ENCODE peak calls at places on chromosomes 1 and 21, in eight cellular contexts. D is amniotic stem cell; N is mesothelial cell of epicardium; F is dorsolateral prefrontal cortex; V is CD4-positive, alpha-beta T cell; E is iris pigment epithelial cell; U is body of pancreas; G is OCI-M1. W is an unnamed sample.

GRCh38 chr1:244653439-244654283 is 735 bp downstream of the DESI2 start:
- DNase-seq in G (peak), U (peak), N (peak), E (peak), V (no peak), D (no peak), F (no peak), W (no peak)

GRCh38 chr1:167791281-167792209 is 69.8 kb downstream of the MPZL1 start:
- DNase-seq in F (no peak), N (no peak), G (no peak), D (no peak), U (peak), V (no peak), E (peak), W (no peak)

GRCh38 chr21:37769656-37770055 is 146.6 kb downstream of the KCNJ6 start:
- DNase-seq in U (no peak), V (no peak), D (no peak), N (no peak), E (no peak), G (no peak), F (no peak), W (no peak)

GRCh38 chr1:115642168-115643072 is 650 bp downstream of the VANGL1 start:
- DNase-seq in E (peak), F (no peak), U (peak), V (no peak), N (peak), G (peak), D (no peak), W (no peak)

GRCh38 chr1:38376577-38376976 is 330.0 kb upstream of the POU3F1 start:
- DNase-seq in U (no peak), E (no peak), V (no peak), N (no peak), F (no peak), G (no peak), D (no peak), W (no peak)

GRCh38 chr1:9319789-9320519 is 27.3 kb downstream of the SPSB1 start:
- DNase-seq in G (no peak), D (no peak), E (no peak), U (no peak), F (no peak), N (no peak), V (no peak), W (no peak)

GRCh38 chr1:186409091-186409490 is 33.5 kb downstream of the ODR4 start:
- DNase-seq in V (no peak), G (no peak), D (no peak), N (no peak), F (no peak), E (no peak), U (no peak), W (no peak)

GRCh38 chr1:66617362-66617761 is 83.4 kb downstream of the SGIP1 start:
- DNase-seq in N (no peak), E (no peak), V (no peak), U (no peak), F (no peak), G (no peak), D (no peak), W (no peak)

GRCh38 chr1:205183676-205184335 is 27.7 kb downstream of the DSTYK start:
- DNase-seq in V (no peak), F (no peak), E (peak), U (no peak), G (peak), N (no peak), D (no peak), W (no peak)

GRCh38 chr1:154446292-154446691 is 41.1 kb downstream of the IL6R start:
- DNase-seq in E (peak), G (no peak), U (no peak), D (peak), V (no peak), F (no peak), N (no peak), W (no peak)

GRCh38 chr21:46212721-46213484 is 15.7 kb downstream of the LSS start:
- DNase-seq in U (no peak), V (no peak), D (no peak), F (peak), E (no peak), G (no peak), N (no peak), W (no peak)

GRCh38 chr1:244680667-244681066 is 27.7 kb downstream of the DESI2 start:
- DNase-seq in G (no peak), N (no peak), F (no peak), D (no peak), V (no peak), U (no peak), E (peak), W (no peak)

GRCh38 chr1:205791568-205792180 is 16.4 kb upstream of the RAB29 start:
- DNase-seq in E (peak), D (peak), N (peak), V (peak), G (peak), U (peak), F (peak), W (no peak)

GRCh38 chr21:43779660-43780059 is 3.6 kb upstream of the CSTB start:
- DNase-seq in F (no peak), G (no peak), D (no peak), U (no peak), N (no peak), V (no peak), E (no peak), W (no peak)

GRCh38 chr1:9996624-9997582 is at the start of gene RBP7:
- DNase-seq in U (peak), F (no peak), G (no peak), D (no peak), V (no peak), E (no peak), N (peak), W (no peak)

GRCh38 chr1:54965624-54966340 is 14.6 kb upstream of the TMEM61 start:
- DNase-seq in V (no peak), G (peak), U (peak), N (peak), D (no peak), E (peak), F (no peak), W (no peak)

GRCh38 chr21:27476696-27477095 is 509.8 kb upstream of the ADAMTS5 start:
- DNase-seq in D (no peak), V (no peak), E (peak), U (no peak), G (peak), F (no peak), N (no peak), W (no peak)

GRCh38 chr21:29301703-29302102 is 3.0 kb downstream of the BACH1 start:
- DNase-seq in E (no peak), N (no peak), U (peak), G (no peak), D (no peak), V (no peak), F (no peak), W (no peak)

GRCh38 chr1:219582310-219582709 is 30.6 kb downstream of the ZC3H11B start:
- DNase-seq in E (peak), V (no peak), G (no peak), F (no peak), U (no peak), N (no peak), D (no peak), W (no peak)

GRCh38 chr1:230948903-230949302 is 29.8 kb downstream of the TTC13 start:
- DNase-seq in N (no peak), D (no peak), U (no peak), V (no peak), G (no peak), E (no peak), F (no peak), W (no peak)

GRCh38 chr1:90723561-90724108 is 6.5 kb upstream of the BARHL2 start:
- DNase-seq in E (no peak), G (peak), V (no peak), U (no peak), D (no peak), N (no peak), F (no peak), W (no peak)

GRCh38 chr1:99645699-99646531 is at the start of gene PALMD:
- DNase-seq in F (no peak), D (no peak), N (no peak), V (no peak), G (no peak), U (peak), E (peak), W (no peak)

GRCh38 chr21:38741976-38742309 is 63.8 kb upstream of the ETS2 start:
- DNase-seq in D (no peak), F (no peak), V (no peak), E (no peak), U (no peak), N (no peak), G (peak), W (no peak)